ENCODE peak calls at places on chromosome 22, in ten cellular contexts. F is T follicular helper cell; R is substantia nigra; C is RWPE1; G is AG04450; H is HFFc6; V is NCI-H1436; T is stimulated activated effector memory CD8-positive, alpha-beta T cell treated with anti-CD3 and anti-CD28 coated beads, Interleukin-12 subunit alpha, Interleukin-12 subunit beta, amount 100 ng/mL, for 72 hours; B is amniotic epithelial cell; J is cardiac muscle cell. A is an unnamed sample.

GRCh38 chr22:25829237-25829636 is 87.2 kb downstream of the MYO18B start:
- DNase-seq in F (no peak), R (no peak), C (peak; percentile 2), G (no peak), H (no peak), V (no peak), T (no peak), B (no peak), J (no peak), A (no peak)

GRCh38 chr22:42321908-42322561 is 51.6 kb upstream of the TCF20 start:
- DNase-seq in F (no peak), R (no peak), C (no peak), G (no peak), H (no peak), V (peak; percentile 95), T (no peak), B (no peak), J (peak; percentile 61), A (peak; percentile 14)

GRCh38 chr22:43435851-43436535 is 24.2 kb downstream of the MPPED1 start:
- DNase-seq in F (no peak), R (no peak), C (no peak), G (no peak), H (no peak), V (peak; percentile 49), T (no peak), B (no peak), J (no peak), A (peak; percentile 5)

GRCh38 chr22:42613869-42614268 is 814 bp downstream of the POLDIP3 start:
- DNase-seq in F (no peak), R (no peak), C (no peak), G (no peak), H (no peak), V (no peak), T (no peak), B (peak; percentile 35), J (peak; percentile 28), A (no peak)

GRCh38 chr22:47146941-47147340 is 384.5 kb downstream of the TBC1D22A start:
- DNase-seq in F (no peak), R (no peak), C (no peak), G (no peak), H (no peak), V (no peak), T (no peak), B (no peak), J (no peak), A (no peak)

GRCh38 chr22:44080936-44081853 is 57.1 kb downstream of the PARVB start:
- DNase-seq in F (peak; percentile 58), R (peak; percentile 17), C (peak; percentile 59), G (peak; percentile 44), H (peak; percentile 58), V (peak; percentile 78), T (peak; percentile 40), B (peak; percentile 55), J (peak; percentile 79), A (peak; percentile 85)

GRCh38 chr22:35317680-35318290 is 18.1 kb downstream of the TOM1 start:
- DNase-seq in F (no peak), R (no peak), C (no peak), G (no peak), H (no peak), V (no peak), T (no peak), B (no peak), J (no peak), A (no peak)

GRCh38 chr22:27193215-27193614 is 535.8 kb downstream of the MIAT start:
- DNase-seq in F (no peak), R (no peak), C (no peak), G (no peak), H (no peak), V (no peak), T (no peak), B (no peak), J (no peak), A (no peak)

GRCh38 chr22:28414017-28414416 is 265.6 kb downstream of the TTC28 start:
- DNase-seq in F (no peak), R (no peak), C (no peak), G (no peak), H (no peak), V (no peak), T (no peak), B (no peak), J (peak; percentile 36), A (peak; percentile 72)

GRCh38 chr22:46025973-46026906 is 49.3 kb upstream of the WNT7B start:
- DNase-seq in F (no peak), R (no peak), C (no peak), G (no peak), H (no peak), V (no peak), T (no peak), B (no peak), J (no peak), A (no peak)

GRCh38 chr22:39738746-39739145 is 154.8 kb downstream of the ENTHD1 start:
- DNase-seq in F (no peak), R (no peak), C (peak; percentile 8), G (peak; percentile 44), H (peak; percentile 53), V (no peak), T (no peak), B (peak; percentile 85), J (peak; percentile 79), A (peak; percentile 51)

GRCh38 chr22:42468841-42469240 is 36.6 kb upstream of the NFAM1 start:
- DNase-seq in F (no peak), R (no peak), C (no peak), G (no peak), H (peak; percentile 10), V (no peak), T (no peak), B (peak; percentile 31), J (no peak), A (peak; percentile 20)

GRCh38 chr22:33983558-33983957 is 63.3 kb upstream of the LARGE1 start:
- DNase-seq in F (no peak), R (no peak), C (no peak), G (no peak), H (no peak), V (no peak), T (no peak), B (no peak), J (no peak), A (no peak)

GRCh38 chr22:46568102-46568809 is 30.8 kb upstream of the CELSR1 start:
- DNase-seq in F (no peak), R (no peak), C (no peak), G (no peak), H (no peak), V (no peak), T (no peak), B (no peak), J (no peak), A (no peak)

GRCh38 chr22:49457146-49457545 is 370.5 kb downstream of the BRD1 start:
- DNase-seq in F (no peak), R (no peak), C (no peak), G (no peak), H (no peak), V (no peak), T (no peak), B (no peak), J (no peak), A (no peak)

GRCh38 chr22:16917144-16918003 is 90.6 kb downstream of the GAB4 start:
- DNase-seq in F (peak; percentile 10), R (peak; percentile 46), C (peak; percentile 46), G (no peak), H (peak; percentile 40), V (peak; percentile 41), T (peak; percentile 27), B (no peak), J (peak; percentile 47), A (peak; percentile 67)

GRCh38 chr22:44623771-44624510 is 78.1 kb upstream of the PRR5 start:
- DNase-seq in F (no peak), R (no peak), C (peak; percentile 16), G (no peak), H (no peak), V (no peak), T (no peak), B (no peak), J (peak; percentile 61), A (peak; percentile 37)

GRCh38 chr22:19615867-19616581 is 91.8 kb upstream of the CLDN5 start:
- DNase-seq in F (no peak), R (no peak), C (no peak), G (no peak), H (no peak), V (no peak), T (no peak), B (no peak), J (no peak), A (no peak)

GRCh38 chr22:23180301-23180892 is at the start of gene BCR:
- DNase-seq in F (peak; percentile 52), R (peak; percentile 46), C (peak; percentile 59), G (no peak), H (no peak), V (peak; percentile 53), T (peak; percentile 24), B (peak; percentile 62), J (peak; percentile 78), A (peak; percentile 75)

GRCh38 chr22:35174398-35174797 is 82.9 kb upstream of the HMGXB4 start:
- DNase-seq in F (no peak), R (no peak), C (no peak), G (no peak), H (no peak), V (no peak), T (no peak), B (peak; percentile 37), J (no peak), A (no peak)

GRCh38 chr22:43118953-43119458 is 8.5 kb downstream of the BIK start:
- DNase-seq in F (no peak), R (no peak), C (no peak), G (no peak), H (no peak), V (no peak), T (no peak), B (peak; percentile 5), J (peak; percentile 29), A (no peak)

GRCh38 chr22:46512683-46513082 is 24.7 kb downstream of the CELSR1 start:
- DNase-seq in F (no peak), R (no peak), C (no peak), G (no peak), H (no peak), V (no peak), T (no peak), B (no peak), J (no peak), A (no peak)

GRCh38 chr22:39174498-39175120 is 22.1 kb upstream of the CBX7 start:
- DNase-seq in F (peak; percentile 55), R (peak; percentile 26), C (peak; percentile 76), G (peak; percentile 71), H (peak; percentile 79), V (peak; percentile 57), T (no peak), B (peak; percentile 90), J (peak; percentile 98), A (peak; percentile 97)

GRCh38 chr22:50446708-50447575 is 27.9 kb downstream of the SBF1 start:
- DNase-seq in F (no peak), R (no peak), C (no peak), G (no peak), H (no peak), V (no peak), T (no peak), B (no peak), J (no peak), A (no peak)

GRCh38 chr22:36493690-36494110 is 12.3 kb upstream of the TXN2 start:
- DNase-seq in F (no peak), R (no peak), C (no peak), G (no peak), H (no peak), V (no peak), T (no peak), B (no peak), J (no peak), A (no peak)

A was measured in choroid plexus epithelial cell.